ENCODE peak calls at places on chromosomes 5 and 9, in six cellular contexts. H, M, Z, G, V and W are unnamed samples.
A peak's percentile ranks its signal among the peaks of the same experiment; 100 is the strongest.

GRCh38 chr9:79279356-79279755 is 292.4 kb upstream of the TLE4 start:
- DNase-seq in H (no peak), M (no peak), Z (no peak), G (no peak), V (no peak), W (no peak)

GRCh38 chr9:22415941-22416691 is 30.5 kb upstream of the DMRTA1 start:
- DNase-seq in H (no peak), M (no peak), Z (no peak), G (no peak), V (no peak), W (no peak)

GRCh38 chr9:136945333-136946227 is 537 bp downstream of the C8G start:
- DNase-seq in H (no peak), M (no peak), Z (peak; percentile 50), G (no peak), V (no peak), W (peak; percentile 54)

GRCh38 chr9:35191105-35191504 is 29.3 kb downstream of the UNC13B start:
- DNase-seq in H (no peak), M (no peak), Z (no peak), G (no peak), V (no peak), W (peak; percentile 22)

GRCh38 chr5:141992349-141992963 is 20.4 kb downstream of the GNPDA1 start:
- DNase-seq in H (peak; percentile 67), M (peak; percentile 62), Z (peak; percentile 79), G (peak; percentile 57), V (no peak), W (peak; percentile 73)

GRCh38 chr9:113477661-113478060 is 14.1 kb downstream of the RGS3 start:
- DNase-seq in H (no peak), M (no peak), Z (no peak), G (no peak), V (no peak), W (no peak)

GRCh38 chr5:60489377-60489776 is 210.6 kb downstream of the DEPDC1B start:
- DNase-seq in H (no peak), M (no peak), Z (no peak), G (no peak), V (no peak), W (no peak)

GRCh38 chr5:10700516-10700915 is 60.5 kb downstream of the DAP start:
- DNase-seq in H (no peak), M (no peak), Z (no peak), G (no peak), V (no peak), W (no peak)

GRCh38 chr9:18202924-18203323 is 271.0 kb upstream of the ADAMTSL1 start:
- DNase-seq in H (no peak), M (no peak), Z (no peak), G (no peak), V (no peak), W (no peak)

GRCh38 chr5:113195726-113196125 is 219.1 kb downstream of the DCP2 start:
- DNase-seq in H (no peak), M (no peak), Z (no peak), G (no peak), V (no peak), W (peak; percentile 61)

GRCh38 chr5:155293605-155294178 is 280.1 kb downstream of the KIF4B start:
- DNase-seq in H (no peak), M (no peak), Z (no peak), G (no peak), V (no peak), W (no peak)

GRCh38 chr5:155285673-155286072 is 272.1 kb downstream of the KIF4B start:
- DNase-seq in H (no peak), M (no peak), Z (no peak), G (no peak), V (no peak), W (no peak)

GRCh38 chr5:155290937-155291336 is 277.4 kb downstream of the KIF4B start:
- DNase-seq in H (no peak), M (no peak), Z (no peak), G (no peak), V (no peak), W (no peak)
- H4K91ac ChIP-seq in H (no peak overlapping the region), M (no peak overlapping the region), Z (no peak overlapping the region), G (no peak overlapping the region), V (no peak overlapping the region), W (no peak overlapping the region)

GRCh38 chr5:43309657-43310056 is 3.6 kb downstream of the HMGCS1 start:
- DNase-seq in H (no peak), M (peak; percentile 10), Z (no peak), G (no peak), V (no peak), W (no peak)

GRCh38 chr5:43312699-43313034 is 545 bp downstream of the HMGCS1 start:
- DNase-seq in H (no peak), M (no peak), Z (no peak), G (no peak), V (no peak), W (peak; percentile 25)

GRCh38 chr5:43313854-43314457 is 744 bp upstream of the HMGCS1 start:
- DNase-seq in H (no peak), M (no peak), Z (no peak), G (no peak), V (peak; percentile 28), W (no peak)

GRCh38 chr5:43313035-43313853 is at the start of gene HMGCS1:
- DNase-seq in H (peak; percentile 100), M (peak; percentile 100), Z (peak; percentile 94), G (peak; percentile 100), V (peak; percentile 100), W (peak; percentile 99)

GRCh38 chr5:43312076-43312620 is 1.1 kb downstream of the HMGCS1 start:
- DNase-seq in H (no peak), M (no peak), Z (no peak), G (no peak), V (no peak), W (no peak)
- H3K27ac ChIP-seq in H (no peak overlapping the region), M (no peak overlapping the region), Z (no peak overlapping the region), G (no peak overlapping the region), V (no peak overlapping the region), W (no peak overlapping the region)

GRCh38 chr5:104363567-104363966 is 801.0 kb upstream of the NUDT12 start:
- DNase-seq in H (no peak), M (no peak), Z (no peak), G (no peak), V (no peak), W (no peak)

DNA sequence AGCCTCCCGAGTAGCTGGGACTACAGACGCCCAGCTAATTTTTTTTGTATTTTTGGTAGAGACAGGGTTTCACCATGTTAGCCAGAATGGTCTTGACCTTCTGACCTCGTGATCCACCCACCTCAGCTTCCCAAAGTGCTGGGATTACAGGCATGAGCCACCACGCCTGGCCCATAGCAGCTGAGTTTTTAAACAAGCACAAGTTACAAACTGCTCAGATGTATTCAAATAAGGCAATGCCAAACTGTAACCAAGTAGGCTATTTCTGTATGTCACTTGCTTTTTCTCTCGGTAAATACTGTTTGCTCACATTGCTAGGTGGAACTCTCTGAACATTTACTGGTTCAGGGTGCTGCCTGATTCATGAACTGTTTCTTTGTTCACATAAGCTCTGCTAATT is 799.3 kb upstream of the NUDT12 start:
- DNase-seq in H (peak; percentile 8), M (no peak), Z (no peak), G (no peak), V (no peak), W (no peak)
- H2BK120ac ChIP-seq in H (no peak overlapping the region), M (no peak overlapping the region), Z (no peak overlapping the region), G (no peak overlapping the region), V (no peak overlapping the region), W (no peak overlapping the region)

GRCh38 chr9:133786936-133787748 is 49.0 kb upstream of the SARDH start:
- DNase-seq in H (no peak), M (no peak), Z (no peak), G (no peak), V (no peak), W (no peak)

GRCh38 chr9:133787749-133788015 is 49.5 kb upstream of the SARDH start:
- DNase-seq in H (peak; percentile 7), M (no peak), Z (peak; percentile 73), G (no peak), V (peak; percentile 83), W (no peak)

GRCh38 chr9:133788045-133788818 is 50.1 kb upstream of the SARDH start:
- DNase-seq in H (no peak), M (no peak), Z (no peak), G (no peak), V (no peak), W (no peak)

GRCh38 chr9:133791069-133791468 is 52.9 kb upstream of the SARDH start:
- DNase-seq in H (no peak), M (no peak), Z (no peak), G (no peak), V (no peak), W (no peak)

DNA sequence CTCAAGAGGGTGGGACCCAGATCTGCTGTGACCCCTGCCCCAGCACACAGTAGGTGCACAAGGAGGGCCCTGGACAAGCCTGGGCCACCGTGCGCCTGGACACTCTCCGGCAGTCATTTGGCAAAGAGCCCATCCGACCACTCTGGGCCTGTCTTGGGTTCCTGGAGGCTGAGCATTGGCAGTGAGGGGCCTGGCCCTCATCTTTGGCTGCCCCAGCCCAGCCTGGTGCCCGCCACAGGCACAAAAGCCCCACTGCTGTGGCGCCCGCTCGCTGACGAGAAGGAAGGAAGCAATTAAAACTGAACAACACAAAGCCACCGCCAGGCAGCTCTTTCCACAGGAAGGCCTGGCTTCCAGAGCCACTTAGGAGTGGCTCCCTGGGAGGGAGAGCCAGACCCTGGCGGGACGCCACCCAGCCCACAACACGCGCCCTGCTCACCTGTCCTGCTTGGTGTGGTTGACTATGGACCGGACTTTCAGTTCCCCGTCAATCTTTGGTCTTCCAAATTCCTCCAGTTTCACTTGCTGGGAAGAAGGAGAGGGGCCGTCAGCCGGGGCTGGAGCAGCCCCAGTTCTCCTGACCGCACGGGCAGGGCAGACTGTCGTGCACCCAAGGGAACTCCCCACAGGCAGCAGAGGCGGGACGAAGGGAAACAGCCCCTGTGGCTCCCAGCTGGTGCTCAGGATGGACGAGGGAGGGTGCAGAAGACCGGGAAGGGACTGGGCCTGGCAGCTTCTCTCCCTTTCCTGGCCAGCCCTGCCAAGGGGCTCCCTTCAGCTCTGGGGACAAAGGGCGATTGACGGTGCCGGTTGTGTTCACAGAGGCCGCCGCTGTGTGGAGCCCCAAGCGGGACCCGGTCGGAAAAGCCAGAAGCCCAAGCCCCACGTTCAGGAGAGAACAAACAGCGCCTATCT is 50.9 kb upstream of the SARDH start:
- DNase-seq in H (no peak), M (no peak), Z (no peak), G (no peak), V (no peak), W (no peak)
- H4K91ac ChIP-seq in H (no peak overlapping the region), M (no peak overlapping the region), Z (no peak overlapping the region), G (no peak overlapping the region), V (no peak overlapping the region), W (no peak overlapping the region)

GRCh38 chr5:57842376-57843015 is 359.9 kb upstream of the ACTBL2 start:
- DNase-seq in H (no peak), M (no peak), Z (no peak), G (no peak), V (no peak), W (peak; percentile 37)
- H3K27ac ChIP-seq in H (peak overlapping the region; percentile 99), M (peak overlapping the region; percentile 20), Z (no peak overlapping the region), G (no peak overlapping the region), V (no peak overlapping the region), W (no peak overlapping the region)